ENCODE peak calls at places on chromosomes 4 and X, in seven cellular contexts. G is midbrain; U is T1000; S is RPMI7951; D is naive thymus-derived CD8-positive, alpha-beta T cell; K is AG10803; Z is neural crest cell. O is an unnamed sample.

GRCh38 chr4:3529363-3529762 is 2.9 kb downstream of the LRPAP1 start:
- DNase-seq in G (peak; percentile 22), U (no peak), S (no peak), D (no peak), K (no peak), Z (no peak), O (no peak)

GRCh38 chrX:3320471-3321046 is 25.9 kb downstream of the MXRA5 start:
- DNase-seq in G (no peak), U (no peak), S (peak; percentile 65), D (no peak), K (no peak), Z (no peak), O (no peak)

GRCh38 chr4:25313194-25313895 is 771 bp downstream of the ZCCHC4 start:
- DNase-seq in G (no peak), U (no peak), S (no peak), D (no peak), K (no peak), Z (no peak), O (no peak)

GRCh38 chr4:150782921-150783320 is 201.0 kb downstream of the MAB21L2 start:
- DNase-seq in G (no peak), U (no peak), S (no peak), D (no peak), K (peak; percentile 17), Z (no peak), O (no peak)

GRCh38 chrX:56248492-56248891 is 16.3 kb downstream of the KLF8 start:
- DNase-seq in G (peak; percentile 28), U (no peak), S (peak; percentile 59), D (peak; percentile 16), K (peak; percentile 34), Z (peak; percentile 30), O (peak; percentile 45)

GRCh38 chr4:153591441-153591840 is 92.6 kb upstream of the TLR2 start:
- DNase-seq in G (no peak), U (no peak), S (no peak), D (no peak), K (no peak), Z (no peak), O (no peak)

GRCh38 chrX:23792861-23793553 is 10.0 kb downstream of the SAT1 start:
- DNase-seq in G (no peak), U (no peak), S (no peak), D (no peak), K (no peak), Z (no peak), O (no peak)

GRCh38 chr4:83866821-83867220 is 330.9 kb downstream of the GPAT3 start:
- DNase-seq in G (no peak), U (no peak), S (no peak), D (no peak), K (no peak), Z (no peak), O (no peak)

GRCh38 chr4:30754021-30754420 is 33.9 kb downstream of the PCDH7 start:
- DNase-seq in G (no peak), U (no peak), S (no peak), D (no peak), K (no peak), Z (no peak), O (no peak)

GRCh38 chrX:133699023-133699728 is 283.9 kb upstream of the GPC4 start:
- DNase-seq in G (no peak), U (no peak), S (no peak), D (no peak), K (no peak), Z (no peak), O (no peak)

O was measured in B cell.